ENCODE peak calls at places on chromosomes 2 and 18, in five cellular contexts. One of them, this sample, is unnamed.

GRCh38 chr2:118430510-118431187 is 342.4 kb downstream of the INSIG2 start:
- DNase-seq in PC-9: peak
- DNase-seq in left lung: no peak
- DNase-seq in neural progenitor cell: no peak
- DNase-seq in lower lobe of right lung: no peak
- DNase-seq in this sample: peak

GRCh38 chr2:217713395-217714267 is 289.2 kb downstream of the TNS1 start:
- DNase-seq in PC-9: peak
- DNase-seq in left lung: peak
- DNase-seq in neural progenitor cell: peak
- DNase-seq in lower lobe of right lung: peak
- DNase-seq in this sample: peak

GRCh38 chr18:55232506-55232905 is 273.2 kb upstream of the CCDC68 start:
- DNase-seq in PC-9: no peak
- DNase-seq in left lung: no peak
- DNase-seq in neural progenitor cell: no peak
- DNase-seq in lower lobe of right lung: no peak
- DNase-seq in this sample: no peak

GRCh38 chr2:45506756-45507155 is 104.3 kb downstream of the SRBD1 start:
- DNase-seq in PC-9: no peak
- DNase-seq in left lung: no peak
- DNase-seq in neural progenitor cell: no peak
- DNase-seq in lower lobe of right lung: no peak
- DNase-seq in this sample: peak

GRCh38 chr2:120238728-120239487 is 13.7 kb upstream of the RALB start:
- DNase-seq in PC-9: peak
- DNase-seq in left lung: peak
- DNase-seq in neural progenitor cell: no peak
- DNase-seq in lower lobe of right lung: no peak
- DNase-seq in this sample: peak

GRCh38 chr18:5466256-5466655 is 77.5 kb downstream of the EPB41L3 start:
- DNase-seq in PC-9: no peak
- DNase-seq in left lung: no peak
- DNase-seq in neural progenitor cell: no peak
- DNase-seq in lower lobe of right lung: no peak
- DNase-seq in this sample: peak

GRCh38 chr2:75100011-75100680 is 99.2 kb downstream of the TACR1 start:
- DNase-seq in PC-9: peak
- DNase-seq in left lung: no peak
- DNase-seq in neural progenitor cell: no peak
- DNase-seq in lower lobe of right lung: no peak
- DNase-seq in this sample: peak

GRCh38 chr2:127623388-127624320 is 22.3 kb upstream of the GPR17 start:
- DNase-seq in PC-9: no peak
- DNase-seq in left lung: peak
- DNase-seq in neural progenitor cell: no peak
- DNase-seq in lower lobe of right lung: peak
- DNase-seq in this sample: no peak

GRCh38 chr2:218984239-218985020 is 554 bp downstream of the FEV start:
- DNase-seq in PC-9: no peak
- DNase-seq in left lung: no peak
- DNase-seq in neural progenitor cell: peak
- DNase-seq in lower lobe of right lung: no peak
- DNase-seq in this sample: no peak

GRCh38 chr2:49248506-49248905 is 94.2 kb upstream of the FSHR start:
- DNase-seq in PC-9: peak
- DNase-seq in left lung: peak
- DNase-seq in neural progenitor cell: no peak
- DNase-seq in lower lobe of right lung: no peak
- DNase-seq in this sample: peak

GRCh38 chr18:1039421-1039820 is 134.8 kb downstream of the ADCYAP1 start:
- DNase-seq in PC-9: no peak
- DNase-seq in left lung: no peak
- DNase-seq in neural progenitor cell: no peak
- DNase-seq in lower lobe of right lung: no peak
- DNase-seq in this sample: no peak

GRCh38 chr2:212364106-212364505 is 174.5 kb downstream of the ERBB4 start:
- DNase-seq in PC-9: no peak
- DNase-seq in left lung: no peak
- DNase-seq in neural progenitor cell: peak
- DNase-seq in lower lobe of right lung: no peak
- DNase-seq in this sample: peak

GRCh38 chr2:86044614-86045013 is 61.1 kb downstream of the POLR1A start:
- DNase-seq in PC-9: no peak
- DNase-seq in left lung: no peak
- DNase-seq in neural progenitor cell: no peak
- DNase-seq in lower lobe of right lung: no peak
- DNase-seq in this sample: no peak

GRCh38 chr2:239753537-239753936 is 271.6 kb downstream of the NDUFA10 start:
- DNase-seq in PC-9: no peak
- DNase-seq in left lung: no peak
- DNase-seq in neural progenitor cell: no peak
- DNase-seq in lower lobe of right lung: no peak
- DNase-seq in this sample: no peak

GRCh38 chr2:72989770-72990556 is 72.6 kb downstream of the EMX1 start:
- DNase-seq in PC-9: no peak
- DNase-seq in left lung: no peak
- DNase-seq in neural progenitor cell: no peak
- DNase-seq in lower lobe of right lung: no peak
- DNase-seq in this sample: no peak

GRCh38 chr2:224749136-224749535 is 33.0 kb upstream of the CCDC195 start:
- DNase-seq in PC-9: no peak
- DNase-seq in left lung: no peak
- DNase-seq in neural progenitor cell: peak
- DNase-seq in lower lobe of right lung: no peak
- DNase-seq in this sample: no peak
- TF ChIP-seq CTCF in PC-9: peak
- TF ChIP-seq CTCF in left lung: no peak
- TF ChIP-seq CTCF in neural progenitor cell: peak
- TF ChIP-seq CTCF in lower lobe of right lung: no peak
- TF ChIP-seq CTCF in this sample: peak

GRCh38 chr2:224085246-224085645 is 46.2 kb upstream of the SERPINE2 start:
- DNase-seq in PC-9: peak
- DNase-seq in left lung: no peak
- DNase-seq in neural progenitor cell: no peak
- DNase-seq in lower lobe of right lung: no peak
- DNase-seq in this sample: peak

GRCh38 chr2:224083631-224084030 is 44.5 kb upstream of the SERPINE2 start:
- DNase-seq in PC-9: no peak
- DNase-seq in left lung: no peak
- DNase-seq in neural progenitor cell: no peak
- DNase-seq in lower lobe of right lung: no peak
- DNase-seq in this sample: no peak

GRCh38 chr2:224084266-224084892 is 45.3 kb upstream of the SERPINE2 start:
- DNase-seq in PC-9: no peak
- DNase-seq in left lung: no peak
- DNase-seq in neural progenitor cell: no peak
- DNase-seq in lower lobe of right lung: no peak
- DNase-seq in this sample: no peak

GRCh38 chr2:224086226-224086911 is 47.3 kb upstream of the SERPINE2 start:
- DNase-seq in PC-9: peak
- DNase-seq in left lung: no peak
- DNase-seq in neural progenitor cell: no peak
- DNase-seq in lower lobe of right lung: no peak
- DNase-seq in this sample: peak

GRCh38 chr2:224085811-224086210 is 46.7 kb upstream of the SERPINE2 start:
- DNase-seq in PC-9: no peak
- DNase-seq in left lung: no peak
- DNase-seq in neural progenitor cell: no peak
- DNase-seq in lower lobe of right lung: no peak
- DNase-seq in this sample: peak
- H3K4me3 ChIP-seq in PC-9: peak
- H3K4me3 ChIP-seq in left lung: no peak
- H3K4me3 ChIP-seq in neural progenitor cell: no peak
- H3K4me3 ChIP-seq in lower lobe of right lung: no peak
- H3K4me3 ChIP-seq in this sample: no peak

GRCh38 chr2:65724752-65725151 is 292.4 kb upstream of the SPRED2 start:
- DNase-seq in PC-9: peak
- DNase-seq in left lung: no peak
- DNase-seq in neural progenitor cell: no peak
- DNase-seq in lower lobe of right lung: no peak
- DNase-seq in this sample: no peak

GRCh38 chr2:65724341-65724740 is 291.9 kb upstream of the SPRED2 start:
- DNase-seq in PC-9: no peak
- DNase-seq in left lung: no peak
- DNase-seq in neural progenitor cell: no peak
- DNase-seq in lower lobe of right lung: no peak
- DNase-seq in this sample: no peak

GRCh38 chr2:65722028-65722427 is 289.6 kb upstream of the SPRED2 start:
- DNase-seq in PC-9: no peak
- DNase-seq in left lung: peak
- DNase-seq in neural progenitor cell: peak
- DNase-seq in lower lobe of right lung: no peak
- DNase-seq in this sample: peak
- TF ChIP-seq CTCF in PC-9: peak
- TF ChIP-seq CTCF in left lung: no peak
- TF ChIP-seq CTCF in neural progenitor cell: peak
- TF ChIP-seq CTCF in lower lobe of right lung: peak
- TF ChIP-seq CTCF in this sample: peak

GRCh38 chr2:189022492-189022891 is 48.3 kb downstream of the COL3A1 start:
- DNase-seq in PC-9: no peak
- DNase-seq in left lung: no peak
- DNase-seq in neural progenitor cell: no peak
- DNase-seq in lower lobe of right lung: no peak
- DNase-seq in this sample: peak
- H3K4me3 ChIP-seq in PC-9: no peak
- H3K4me3 ChIP-seq in left lung: no peak
- H3K4me3 ChIP-seq in neural progenitor cell: no peak
- H3K4me3 ChIP-seq in lower lobe of right lung: no peak
- H3K4me3 ChIP-seq in this sample: no peak

DNA sequence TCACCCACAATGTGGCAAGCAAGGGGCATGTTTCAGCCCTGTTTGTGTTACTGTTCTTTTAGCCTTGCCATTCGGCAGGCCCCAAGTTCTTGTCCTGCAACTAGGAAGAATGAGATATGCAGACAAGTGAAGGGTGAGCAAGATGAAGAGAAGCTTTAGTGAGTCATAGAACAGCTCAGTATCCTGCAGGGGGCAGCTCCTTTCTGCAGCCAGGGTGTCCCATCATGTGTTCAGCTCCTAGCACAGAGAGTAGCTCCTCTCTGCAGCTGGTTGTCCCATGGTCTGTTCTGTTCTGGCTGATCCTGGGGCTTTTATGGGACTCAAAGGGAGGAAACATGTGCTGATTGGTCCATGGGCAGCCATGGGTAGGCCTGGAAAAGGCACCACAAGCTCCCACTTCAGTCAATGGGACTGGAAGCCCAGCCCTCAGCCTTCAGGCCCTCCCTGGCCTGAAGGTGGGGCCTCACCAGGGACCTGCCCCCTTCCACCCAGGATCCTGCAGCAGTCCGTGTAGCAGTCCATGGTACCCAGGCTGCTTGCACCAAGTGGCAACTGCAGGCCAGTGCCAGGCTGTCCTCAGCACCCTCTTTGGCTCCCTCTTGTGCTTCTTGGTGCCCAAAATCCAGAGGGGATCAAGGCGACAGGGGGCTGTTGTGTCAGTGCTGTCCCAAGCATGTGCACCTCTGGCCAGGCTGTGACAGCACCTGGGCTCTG is 326.4 kb downstream of the NR4A2 start:
- DNase-seq in PC-9: no peak
- DNase-seq in left lung: no peak
- DNase-seq in neural progenitor cell: peak
- DNase-seq in lower lobe of right lung: no peak
- DNase-seq in this sample: no peak
- TF ChIP-seq CTCF in PC-9: no peak
- TF ChIP-seq CTCF in left lung: no peak
- TF ChIP-seq CTCF in neural progenitor cell: peak
- TF ChIP-seq CTCF in lower lobe of right lung: no peak
- TF ChIP-seq CTCF in this sample: no peak